ENCODE peak calls at places on chromosomes 1 and 21, in seven cellular contexts. U is heart right ventricle, S is uterus, A is colonic mucosa, G is tibial artery, M is OCI-LY7, Q is left ventricle myocardium inferior. F is an unnamed sample.

GRCh38 chr1:26784886-26785285 is 2.9 kb upstream of the PIGV start:
- DNase-seq in S (no peak), G (no peak), M (no peak), U (no peak), Q (no peak), A (no peak), F (no peak)

GRCh38 chr21:33976082-33976979 is 60.7 kb upstream of the ATP5PO start:
- DNase-seq in Q (peak), S (peak), M (peak), A (peak), U (peak), G (no peak), F (no peak)

GRCh38 chr1:35047188-35047858 is 15.6 kb upstream of the ZMYM6 start:
- DNase-seq in Q (no peak), M (no peak), U (no peak), A (no peak), S (no peak), G (no peak), F (no peak)

GRCh38 chr1:32702599-32703478 is at the start of gene SYNC:
- DNase-seq in A (peak), G (peak), U (peak), Q (peak), M (no peak), S (peak), F (peak)

GRCh38 chr1:145708063-145708462 is 895 bp upstream of the PDZK1 start:
- DNase-seq in S (no peak), Q (no peak), G (no peak), U (no peak), M (no peak), A (no peak), F (no peak)

GRCh38 chr1:25922064-25922632 is 15.9 kb upstream of the STMN1 start:
- DNase-seq in A (no peak), G (no peak), M (no peak), Q (no peak), S (no peak), U (no peak), F (no peak)

GRCh38 chr1:15410223-15410883 is 665 bp downstream of the EFHD2 start:
- DNase-seq in Q (no peak), S (no peak), U (no peak), A (no peak), G (no peak), M (peak), F (no peak)

GRCh38 chr1:56436912-56437403 is 142.4 kb downstream of the PLPP3 start:
- DNase-seq in U (no peak), Q (no peak), S (no peak), M (no peak), A (no peak), G (no peak), F (no peak)

GRCh38 chr21:36718951-36719501 is 20.1 kb downstream of the SIM2 start:
- DNase-seq in G (peak), S (no peak), M (no peak), U (no peak), Q (no peak), A (peak), F (no peak)

GRCh38 chr1:24236170-24237045 is 49.3 kb upstream of the IFNLR1 start:
- DNase-seq in S (peak), U (no peak), A (no peak), Q (no peak), M (peak), G (no peak), F (no peak)

GRCh38 chr1:230263573-230264195 is 162.4 kb downstream of the PGBD5 start:
- DNase-seq in A (no peak), M (no peak), Q (no peak), U (no peak), G (no peak), S (peak), F (peak)

GRCh38 chr1:41342774-41343355 is 18.4 kb upstream of the FOXO6 start:
- DNase-seq in G (no peak), U (no peak), M (no peak), S (peak), A (no peak), Q (no peak), F (peak)

GRCh38 chr1:234765672-234766071 is 155.7 kb upstream of the IRF2BP2 start:
- DNase-seq in S (peak), Q (no peak), U (no peak), G (no peak), M (no peak), A (no peak), F (no peak)

GRCh38 chr1:88175631-88176226 is 508.3 kb upstream of the PKN2 start:
- DNase-seq in S (no peak), Q (no peak), U (no peak), M (no peak), A (peak), G (no peak), F (no peak)

GRCh38 chr1:201080135-201080534 is 32.1 kb downstream of the CACNA1S start:
- DNase-seq in G (no peak), U (no peak), S (no peak), A (no peak), M (peak), Q (no peak), F (no peak)

GRCh38 chr1:228058981-228059535 is 23.4 kb upstream of the ARF1 start:
- DNase-seq in S (no peak), A (no peak), G (no peak), U (no peak), Q (no peak), M (no peak), F (no peak)

GRCh38 chr1:62457955-62458354 is 21.1 kb downstream of the USP1 start:
- DNase-seq in U (no peak), M (no peak), S (no peak), A (no peak), G (no peak), Q (no peak), F (no peak)

GRCh38 chr1:42379794-42380616 is 587 bp upstream of the RIMKLA start:
- DNase-seq in G (no peak), A (no peak), U (no peak), S (no peak), Q (peak), M (no peak), F (no peak)

GRCh38 chr1:151371340-151371739 is 1.2 kb downstream of the SELENBP1 start:
- DNase-seq in M (no peak), G (peak), S (peak), Q (peak), A (peak), U (peak), F (no peak)

GRCh38 chr1:21261551-21262281 is 28.5 kb downstream of the ECE1 start:
- DNase-seq in S (peak), A (peak), Q (peak), G (peak), U (peak), M (no peak), F (peak)

GRCh38 chr1:11013160-11013531 is 692 bp downstream of the TARDBP start:
- DNase-seq in Q (no peak), A (no peak), S (no peak), G (no peak), M (no peak), U (no peak), F (no peak)

GRCh38 chr1:41557751-41558455 is 73.4 kb upstream of the EDN2 start:
- DNase-seq in A (no peak), Q (no peak), G (no peak), U (no peak), M (no peak), S (peak), F (no peak)

GRCh38 chr21:45496151-45496967 is 45.9 kb downstream of the SLC19A1 start:
- DNase-seq in U (no peak), M (no peak), S (no peak), Q (no peak), G (no peak), A (no peak), F (no peak)

GRCh38 chr1:38835230-38835827 is 24.2 kb downstream of the RRAGC start:
- DNase-seq in M (peak), G (no peak), Q (no peak), S (peak), A (peak), U (peak), F (no peak)

GRCh38 chr1:171252482-171252881 is 4.2 kb downstream of the FMO1 start:
- DNase-seq in A (peak), M (peak), S (no peak), Q (no peak), U (no peak), G (no peak), F (no peak)

GRCh38 chr1:167439301-167439988 is 78.9 kb downstream of the CD247 start:
- DNase-seq in M (peak), G (no peak), S (no peak), Q (no peak), A (peak), U (no peak), F (no peak)

DNA sequence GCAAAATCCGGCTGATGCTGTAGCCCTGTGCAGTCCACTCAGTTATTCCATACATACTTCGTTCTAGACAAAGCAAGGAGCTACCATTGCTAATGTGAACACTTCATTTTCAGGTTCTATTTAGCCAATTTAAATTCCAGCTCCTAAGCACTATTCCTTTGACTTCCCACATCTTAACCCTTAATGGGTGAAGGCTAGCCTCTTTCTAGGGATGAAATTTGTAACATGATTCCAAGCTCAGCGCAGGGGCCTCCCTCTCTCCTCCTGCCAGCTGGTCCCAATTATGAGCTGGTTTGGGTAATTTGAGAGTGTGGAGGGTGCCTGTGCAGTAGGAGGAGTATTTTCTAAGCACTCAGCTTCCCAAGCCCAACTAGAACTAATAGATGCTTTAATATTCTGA is 53.9 kb upstream of the PTGFRN start:
- DNase-seq in G (no peak), U (no peak), Q (no peak), A (no peak), M (no peak), S (no peak), F (no peak)
- H3K4me3 ChIP-seq in G (no peak), U (no peak), Q (no peak), A (no peak), M (no peak), S (no peak), F (no peak)

DNA sequence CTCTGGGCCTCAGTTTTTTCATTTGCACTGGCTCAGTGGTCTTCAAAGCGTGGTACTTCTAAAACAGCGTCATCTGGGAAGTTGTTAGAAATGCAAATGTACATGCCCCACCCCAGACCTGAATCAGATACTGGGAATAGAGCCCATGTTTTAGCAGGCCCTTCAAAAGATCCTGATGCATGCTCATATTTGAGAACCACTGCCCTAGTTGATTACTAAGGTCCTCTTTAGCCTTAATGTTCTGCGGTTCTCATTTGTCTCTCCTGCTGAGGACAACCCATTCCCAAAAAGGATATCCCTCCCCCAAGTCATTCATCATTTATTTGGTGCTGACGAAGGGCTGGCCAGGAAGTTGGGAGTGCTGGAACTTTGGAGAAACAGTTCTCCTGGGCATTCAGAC is 92.4 kb upstream of the RALGPS2 start:
- DNase-seq in A (no peak), M (no peak), S (no peak), G (no peak), U (no peak), Q (no peak), F (no peak)
- H3K4me3 ChIP-seq in A (no peak), M (no peak), S (no peak), G (no peak), U (no peak), Q (no peak), F (no peak)

DNA sequence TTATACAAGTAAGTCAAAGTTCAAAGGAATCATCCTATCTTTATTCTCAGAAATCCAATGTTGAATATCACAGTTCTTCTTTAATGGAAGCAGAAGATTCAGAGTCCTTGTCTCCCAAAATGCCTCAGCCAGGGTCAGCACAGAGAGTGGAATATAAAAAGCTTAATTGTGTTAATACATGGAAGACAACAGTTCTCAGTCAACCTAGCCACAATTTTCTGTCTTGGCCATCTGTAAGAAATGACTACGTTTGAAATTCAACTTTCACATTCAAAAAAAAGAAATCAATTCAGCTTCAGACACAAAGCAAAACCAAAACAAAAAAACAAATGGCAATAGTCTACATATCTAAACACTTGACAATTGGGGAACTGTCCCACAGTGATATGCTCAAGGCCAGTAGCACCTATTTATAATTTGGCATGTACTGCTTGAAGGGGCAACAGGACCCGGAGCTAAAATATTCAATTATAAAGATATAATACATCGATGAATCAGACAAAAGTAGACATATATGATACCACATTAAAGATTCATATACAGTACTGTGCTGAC is 27.3 kb upstream of the GLIS1 start:
- DNase-seq in U (no peak), M (no peak), S (no peak), G (no peak), Q (no peak), A (no peak), F (no peak)
- H3K4me3 ChIP-seq in U (no peak), M (no peak), S (no peak), G (no peak), Q (peak), A (no peak), F (no peak)

DNA sequence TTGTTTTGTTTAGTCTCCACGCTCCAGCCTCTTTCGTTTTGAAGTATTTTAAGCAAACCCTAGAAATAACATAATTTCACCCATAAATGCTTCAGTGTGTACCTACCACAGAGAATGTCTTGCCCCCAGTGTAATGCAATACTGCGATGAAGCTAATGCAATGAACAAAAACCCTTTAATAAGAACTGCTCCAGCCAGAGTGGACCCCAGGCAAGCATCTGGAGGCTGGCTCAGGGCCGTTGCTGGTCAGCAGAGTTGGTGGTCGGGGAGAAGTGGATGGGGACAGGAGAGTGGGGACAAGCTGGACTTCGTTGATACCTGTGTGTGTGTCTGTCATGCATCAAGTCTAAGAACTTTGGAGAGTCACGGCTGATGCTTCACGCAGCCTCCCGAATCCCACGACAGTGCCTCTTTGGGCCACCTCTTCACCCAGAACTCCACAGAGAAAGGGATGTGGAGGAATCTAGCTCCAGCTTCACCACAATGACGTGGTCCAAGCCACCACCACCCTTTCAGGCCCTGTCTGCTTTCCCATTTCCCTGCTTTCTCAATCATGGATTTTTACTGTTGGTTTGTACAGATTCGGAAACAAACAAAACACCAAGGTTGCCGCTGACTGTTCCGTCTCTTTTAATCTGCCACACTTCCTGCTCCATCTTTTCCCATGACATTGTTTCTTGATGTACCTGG is 108.6 kb upstream of the ERRFI1 start:
- DNase-seq in A (no peak), S (no peak), G (no peak), M (no peak), U (no peak), Q (no peak), F (no peak)
- H3K4me3 ChIP-seq in A (no peak), S (no peak), G (peak), M (no peak), U (no peak), Q (peak), F (peak)

GRCh38 chr1:30881266-30882181 is 27.0 kb downstream of the SDC3 start:
- DNase-seq in M (peak), Q (no peak), G (no peak), S (no peak), U (no peak), A (no peak), F (no peak)
- H3K4me3 ChIP-seq in M (no peak), Q (no peak), G (no peak), S (no peak), U (no peak), A (no peak), F (no peak)

GRCh38 chr1:20185834-20186782 is at the start of the genes PLA2G2C and UBXN10:
- DNase-seq in Q (peak), S (peak), U (peak), A (peak), G (no peak), M (peak), F (no peak)
- H3K4me3 ChIP-seq in Q (peak), S (peak), U (peak), A (peak), G (peak), M (peak), F (peak)